ENCODE peak calls at places on chromosomes 16 and 17, in ten cellular contexts. E is OCI-LY7; P is RWPE1; O is endothelial cell; B is upper lobe of right lung; Z is GM06990; L is omental fat pad; W is IMR-90; A is CD4-positive, alpha-beta T cell; S is nephron progenitor cell. C is an unnamed sample.

GRCh38 chr16:4328580-4329353 is 12.9 kb downstream of the GLIS2 start:
- DNase-seq in Z (no peak), S (no peak), A (no peak), E (no peak), W (peak), O (no peak), L (no peak), B (peak), P (no peak), C (no peak)

GRCh38 chr17:74883241-74883750 is 10.1 kb downstream of the FADS6 start:
- DNase-seq in L (no peak), A (no peak), Z (no peak), W (peak), P (no peak), E (no peak), B (no peak), O (no peak), S (no peak), C (no peak)

GRCh38 chr16:89722392-89723278 is 1.3 kb downstream of the ZNF276 start:
- DNase-seq in O (no peak), B (peak), A (peak), Z (peak), W (peak), E (no peak), L (no peak), P (peak), S (no peak), C (no peak)

GRCh38 chr17:49316889-49317288 is 45.2 kb downstream of the ZNF652 start:
- DNase-seq in L (no peak), S (no peak), W (no peak), B (no peak), E (peak), A (no peak), Z (no peak), O (no peak), P (no peak), C (no peak)

GRCh38 chr16:8885674-8886592 is 3.8 kb downstream of the LITAFD start:
- DNase-seq in L (no peak), S (no peak), O (no peak), B (peak), Z (no peak), W (peak), A (no peak), E (no peak), P (no peak), C (no peak)

GRCh38 chr17:10096556-10096955 is 101.8 kb downstream of the GAS7 start:
- DNase-seq in Z (no peak), A (no peak), O (no peak), B (no peak), S (no peak), L (no peak), E (no peak), P (no peak), W (no peak), C (no peak)

GRCh38 chr17:57084361-57084801 is 665 bp upstream of the AKAP1 start:
- DNase-seq in B (no peak), A (no peak), Z (no peak), P (peak), O (no peak), E (no peak), L (no peak), S (no peak), W (peak), C (no peak)

GRCh38 chr17:57993471-57994365 is 5.7 kb upstream of the VEZF1 start:
- DNase-seq in O (no peak), B (no peak), E (peak), S (no peak), L (no peak), A (no peak), P (no peak), W (no peak), Z (no peak), C (no peak)

GRCh38 chr17:6853764-6854442 is 22.4 kb upstream of the TEKT1 start:
- DNase-seq in L (peak), P (no peak), B (no peak), O (peak), W (no peak), A (no peak), E (peak), S (no peak), Z (no peak), C (no peak)

GRCh38 chr16:4404967-4405696 is 11.3 kb downstream of the CORO7 start:
- DNase-seq in W (no peak), S (no peak), P (no peak), L (no peak), E (no peak), O (no peak), B (no peak), Z (no peak), A (no peak), C (no peak)

GRCh38 chr16:65767125-65767524 is 599.4 kb upstream of the CDH5 start:
- DNase-seq in Z (no peak), E (no peak), L (no peak), P (no peak), B (no peak), S (peak), W (no peak), O (no peak), A (no peak), C (no peak)

GRCh38 chr16:89095401-89095974 is 1.8 kb downstream of the ACSF3 start:
- DNase-seq in O (no peak), E (peak), P (no peak), S (no peak), Z (no peak), B (no peak), A (no peak), L (no peak), W (no peak), C (no peak)

GRCh38 chr16:2467301-2468141 is 3.6 kb upstream of the NTN3 start:
- DNase-seq in A (no peak), E (peak), W (peak), P (peak), B (peak), L (no peak), S (peak), O (peak), Z (peak), C (peak)

GRCh38 chr17:83199500-83200201 is 120.2 kb downstream of the METRNL start:
- DNase-seq in S (no peak), W (peak), A (no peak), O (no peak), P (no peak), B (peak), Z (peak), E (peak), L (peak), C (no peak)

GRCh38 chr16:24478401-24478800 is 61.0 kb upstream of the RBBP6 start:
- DNase-seq in B (no peak), O (no peak), S (no peak), A (no peak), P (no peak), W (no peak), Z (no peak), L (no peak), E (no peak), C (no peak)

GRCh38 chr17:47869114-47869513 is 18.2 kb upstream of the SP6 start:
- DNase-seq in O (no peak), P (no peak), A (no peak), B (no peak), E (no peak), W (no peak), S (no peak), L (no peak), Z (no peak), C (no peak)

GRCh38 chr17:39547713-39548478 is 59.8 kb downstream of the NEUROD2 start:
- DNase-seq in S (peak), B (peak), E (peak), L (peak), A (peak), O (peak), W (no peak), P (peak), Z (peak), C (no peak)

GRCh38 chr16:82653550-82654511 is 27.1 kb downstream of the CDH13 start:
- DNase-seq in P (peak), A (peak), O (no peak), S (no peak), Z (peak), L (no peak), B (no peak), W (peak), E (peak), C (no peak)

GRCh38 chr17:15213381-15214087 is 51.6 kb downstream of the PMP22 start:
- DNase-seq in L (no peak), W (peak), A (no peak), E (peak), P (no peak), B (no peak), Z (no peak), S (peak), O (peak), C (peak)

GRCh38 chr16:72443809-72444208 is 271.9 kb upstream of the PMFBP1 start:
- DNase-seq in O (no peak), L (no peak), P (no peak), W (peak), A (no peak), E (no peak), Z (no peak), B (no peak), S (no peak), C (no peak)

GRCh38 chr16:89268987-89269735 is 51.7 kb downstream of the ZNF778 start:
- DNase-seq in A (no peak), E (no peak), B (no peak), O (no peak), L (no peak), P (no peak), Z (no peak), W (peak), S (no peak), C (no peak)

GRCh38 chr17:8766731-8767130 is 8.4 kb upstream of the SPDYE4 start:
- DNase-seq in W (no peak), A (no peak), O (no peak), B (no peak), S (no peak), E (no peak), Z (no peak), L (no peak), P (no peak), C (no peak)

GRCh38 chr17:14381606-14382005 is 80.7 kb downstream of the HS3ST3B1 start:
- DNase-seq in P (no peak), S (no peak), O (no peak), L (no peak), A (no peak), Z (no peak), B (no peak), E (no peak), W (no peak), C (no peak)

GRCh38 chr17:411416-412120 is 59.0 kb upstream of the RPH3AL start:
- DNase-seq in S (no peak), P (no peak), W (no peak), B (no peak), Z (no peak), L (no peak), A (no peak), O (no peak), E (no peak), C (no peak)

GRCh38 chr17:29546834-29547233 is 20.0 kb downstream of the ABHD15 start:
- DNase-seq in P (no peak), O (no peak), B (no peak), Z (no peak), L (no peak), W (no peak), E (no peak), A (no peak), S (no peak), C (no peak)

DNA sequence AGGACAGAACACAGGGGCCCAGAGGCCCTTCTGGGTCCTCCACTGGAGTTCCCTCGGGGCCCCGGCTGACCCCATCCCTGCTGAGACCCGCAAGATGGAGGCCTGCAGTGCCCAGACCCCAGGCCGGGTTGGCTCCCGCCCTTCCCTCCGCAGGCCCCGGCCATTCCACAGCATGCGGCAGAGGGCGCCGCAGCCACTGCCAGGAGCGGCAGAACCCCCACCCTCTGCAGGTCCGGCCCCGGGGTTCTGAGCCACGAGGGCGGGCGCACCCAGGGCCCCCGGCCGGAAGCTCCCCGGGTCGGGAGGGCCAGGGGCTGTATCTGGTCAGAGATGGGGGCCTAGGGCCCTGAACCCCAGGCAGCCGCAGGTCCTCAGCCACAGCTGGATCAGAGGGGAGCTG is 2.4 kb upstream of the PERCC1 start:
- DNase-seq in L (no peak), A (peak), S (peak), O (peak), W (no peak), B (peak), P (no peak), E (peak), Z (peak), C (no peak)
- TF ChIP-seq CTCF in L (no peak), A (peak), S (no peak), O (no peak), W (peak), B (peak), P (peak), E (peak), Z (peak), C (peak)

GRCh38 chr17:3907483-3908216 is 8.6 kb downstream of the P2RX1 start:
- DNase-seq in A (no peak), S (no peak), E (no peak), L (no peak), W (no peak), B (no peak), Z (no peak), P (no peak), O (no peak), C (no peak)
- TF ChIP-seq CTCF in A (no peak), S (no peak), E (peak), L (no peak), W (peak), B (peak), Z (peak), P (no peak), O (no peak), C (peak)

GRCh38 chr17:78839173-78839761 is 1.3 kb downstream of the USP36 start:
- DNase-seq in O (no peak), S (no peak), B (no peak), E (peak), A (no peak), L (no peak), Z (no peak), W (peak), P (peak), C (no peak)

GRCh38 chr17:78839762-78840529 is 668 bp downstream of the USP36 start:
- DNase-seq in L (no peak), A (no peak), W (peak), Z (peak), P (peak), B (peak), S (no peak), O (peak), E (peak), C (no peak)

GRCh38 chr17:78838574-78839005 is 2.0 kb downstream of the USP36 start:
- DNase-seq in Z (no peak), W (no peak), O (no peak), B (no peak), L (no peak), A (no peak), P (no peak), E (no peak), S (no peak), C (no peak)

GRCh38 chr17:78834571-78834970 is 6.0 kb downstream of the USP36 start:
- DNase-seq in O (no peak), P (no peak), L (no peak), A (no peak), S (no peak), W (no peak), Z (no peak), B (no peak), E (no peak), C (no peak)

DNA sequence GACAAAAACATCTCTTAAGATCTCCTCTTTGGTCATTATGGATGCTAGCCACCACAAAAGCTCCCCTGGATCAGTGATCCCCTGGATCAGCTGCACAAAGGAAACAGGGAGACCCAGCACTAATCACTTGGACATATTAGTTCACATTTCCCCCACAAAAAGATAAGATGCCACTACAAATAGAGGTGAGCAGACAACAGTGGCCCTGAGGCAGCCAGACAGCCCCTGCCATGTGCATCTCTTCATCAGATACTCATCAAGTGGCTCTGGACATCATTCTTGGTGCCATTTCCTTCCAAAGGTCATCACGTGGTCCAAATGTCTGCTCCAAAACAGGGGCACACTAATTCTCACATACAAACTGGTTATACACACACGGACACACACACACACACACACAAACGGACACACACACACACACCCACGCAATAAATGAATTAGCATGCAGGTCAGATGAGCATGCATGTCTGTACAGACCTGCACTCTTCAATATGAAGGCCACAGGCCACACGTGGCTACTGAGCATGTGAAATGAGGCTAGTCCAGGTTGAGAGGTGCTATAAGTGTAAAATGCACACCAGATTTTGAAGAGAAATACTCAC is 4.1 kb downstream of the USP36 start:
- DNase-seq in P (no peak), S (no peak), B (no peak), O (no peak), L (no peak), W (no peak), Z (no peak), A (no peak), E (no peak), C (no peak)
- TF ChIP-seq CTCF in P (no peak), S (no peak), B (no peak), O (no peak), L (no peak), W (no peak), Z (no peak), A (no peak), E (no peak), C (no peak)

DNA sequence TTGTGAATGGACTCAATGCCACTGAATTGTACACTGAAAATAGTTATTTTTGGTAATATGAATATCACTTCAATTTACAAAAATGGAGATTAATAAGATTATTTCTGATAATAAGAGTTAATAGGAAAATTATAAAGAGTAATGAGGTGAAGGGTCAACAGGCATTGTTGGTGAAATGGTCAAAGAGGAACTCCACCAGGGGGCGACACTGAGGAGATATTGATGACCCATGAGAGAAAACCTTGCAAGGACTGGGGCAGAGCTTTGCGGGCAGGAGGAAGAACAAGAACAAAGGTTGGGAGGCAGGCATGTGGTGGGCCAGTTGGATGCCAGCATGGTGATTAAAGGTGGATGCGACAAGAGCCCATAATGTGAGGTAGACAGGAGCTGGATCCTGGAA is 74.0 kb upstream of the XYLT1 start:
- DNase-seq in P (no peak), L (no peak), B (no peak), W (no peak), Z (no peak), O (peak), E (peak), A (no peak), S (no peak), C (no peak)
- TF ChIP-seq CTCF in P (no peak), L (no peak), B (peak), W (no peak), Z (peak), O (peak), E (peak), A (peak), S (peak), C (peak)

GRCh38 chr17:68100000-68100641 is 64.6 kb downstream of the KPNA2 start:
- DNase-seq in B (no peak), S (no peak), P (no peak), Z (no peak), W (no peak), A (no peak), O (no peak), L (no peak), E (no peak), C (no peak)

GRCh38 chr17:68097161-68097805 is 61.7 kb downstream of the KPNA2 start:
- DNase-seq in B (no peak), A (no peak), W (peak), L (no peak), E (no peak), P (no peak), O (no peak), S (no peak), Z (no peak), C (no peak)

GRCh38 chr17:68101992-68102758 is 66.6 kb downstream of the KPNA2 start:
- DNase-seq in W (no peak), L (no peak), B (no peak), S (peak), Z (no peak), P (peak), E (peak), O (peak), A (peak), C (no peak)

GRCh38 chr17:68103148-68103547 is 67.6 kb downstream of the KPNA2 start:
- DNase-seq in E (no peak), O (no peak), L (no peak), B (no peak), Z (no peak), W (no peak), P (no peak), S (no peak), A (no peak), C (no peak)

GRCh38 chr17:68101075-68101991 is 65.8 kb downstream of the KPNA2 start:
- DNase-seq in P (peak), S (peak), E (peak), O (peak), B (peak), Z (peak), W (peak), A (peak), L (peak), C (peak)
- TF ChIP-seq CTCF in P (no peak), S (no peak), E (no peak), O (no peak), B (no peak), Z (no peak), W (no peak), A (no peak), L (no peak), C (no peak)

DNA sequence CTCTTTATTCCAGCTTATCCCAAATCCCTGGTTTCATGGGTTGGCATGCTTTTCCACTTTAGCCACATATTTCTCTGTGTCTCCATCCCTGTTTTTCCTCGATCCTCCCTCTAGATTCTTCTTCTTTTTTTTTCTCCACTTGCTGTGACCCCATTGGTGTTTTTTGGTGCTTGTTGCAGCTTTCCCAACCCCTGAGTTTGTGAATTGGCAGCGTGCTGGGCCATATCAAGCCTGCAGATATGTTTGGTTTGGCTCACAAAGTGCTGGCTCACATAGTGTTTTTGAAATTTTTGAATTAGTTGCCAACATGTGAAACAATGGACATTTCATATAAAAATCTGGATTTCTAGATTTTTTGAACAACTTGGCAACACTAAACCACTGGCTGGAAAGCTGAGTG is 8.8 kb downstream of the GPR139 start:
- DNase-seq in S (no peak), O (no peak), E (no peak), W (no peak), Z (no peak), A (no peak), P (no peak), B (no peak), L (no peak), C (no peak)
- TF ChIP-seq CTCF in S (no peak), O (no peak), E (no peak), W (no peak), Z (no peak), A (no peak), P (no peak), B (no peak), L (no peak), C (no peak)

DNA sequence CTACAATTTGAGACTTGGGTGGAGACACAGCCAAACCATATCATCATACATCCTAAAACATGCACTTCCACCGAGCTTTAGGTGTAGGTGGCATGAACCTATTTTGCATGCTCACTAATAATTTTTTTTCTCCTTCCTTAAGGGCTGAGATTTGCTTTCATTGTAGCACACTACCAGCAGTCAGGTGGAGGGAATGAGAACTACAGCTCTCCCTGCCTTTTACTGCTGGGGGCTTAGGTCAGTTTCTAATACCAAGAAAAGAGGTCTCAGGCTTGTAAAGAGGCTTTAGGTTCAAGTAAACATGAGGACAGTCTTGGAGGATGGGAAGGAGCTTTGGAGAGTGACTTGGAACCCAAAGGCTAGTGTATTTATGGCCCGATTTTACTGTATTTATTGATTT is 22.0 kb downstream of the CFAP20 start:
- DNase-seq in S (no peak), O (no peak), L (no peak), A (no peak), B (no peak), P (no peak), Z (no peak), W (no peak), E (no peak), C (no peak)
- TF ChIP-seq CTCF in S (no peak), O (no peak), L (no peak), A (no peak), B (no peak), P (no peak), Z (no peak), W (no peak), E (no peak), C (peak)

GRCh38 chr17:50798424-50799344 is 31.4 kb upstream of the ANKRD40CL start:
- DNase-seq in B (no peak), Z (no peak), L (no peak), O (no peak), P (peak), A (no peak), S (no peak), W (no peak), E (no peak), C (no peak)
- TF ChIP-seq CTCF in B (no peak), Z (no peak), L (no peak), O (no peak), P (no peak), A (no peak), S (no peak), W (no peak), E (no peak), C (no peak)

C was measured in retinal pigment epithelial cell.